ENCODE peak calls at places on chromosomes 1 and 21, in seven cellular contexts. T is activated CD8-positive, alpha-beta memory T cell treated with anti-CD3 and anti-CD28 coated beads, Interleukin-2, amount 10 ng/mL, durations not matched to agents 7 days and 5 days; O is ELR; R is lung; H is AG04450; G is prostate gland; E is adipocyte. Z is an unnamed sample.

GRCh38 chr1:155130272-155131006 is 2.8 kb downstream of the EFNA1 start:
- DNase-seq in R (no peak), E (no peak), G (no peak), H (no peak), T (no peak), O (no peak), Z (no peak)

GRCh38 chr1:223225481-223225880 is 82.4 kb upstream of the TLR5 start:
- DNase-seq in O (no peak), T (peak; percentile 27), H (no peak), G (no peak), R (no peak), E (no peak), Z (peak; percentile 28)

GRCh38 chr1:14945132-14946010 is 208.2 kb upstream of the TMEM51 start:
- DNase-seq in G (peak; percentile 55), T (no peak), E (peak; percentile 92), R (peak; percentile 48), H (peak; percentile 85), O (peak; percentile 62), Z (peak; percentile 75)

GRCh38 chr1:59431566-59432294 is 134.8 kb downstream of the FGGY start:
- DNase-seq in E (peak; percentile 27), R (no peak), H (no peak), G (no peak), T (no peak), O (peak; percentile 50), Z (no peak)

GRCh38 chr21:44299085-44299457 is 782 bp upstream of the PFKL start:
- DNase-seq in E (no peak), H (no peak), T (no peak), R (no peak), G (no peak), O (peak; percentile 17), Z (no peak)

GRCh38 chr1:97145321-97145956 is 423.9 kb downstream of the PTBP2 start:
- DNase-seq in H (no peak), O (peak; percentile 22), T (no peak), R (no peak), E (peak; percentile 91), G (peak; percentile 46), Z (no peak)

GRCh38 chr1:17654519-17654918 is 100.6 kb upstream of the ACTL8 start:
- DNase-seq in E (no peak), H (no peak), T (no peak), O (no peak), G (no peak), R (no peak), Z (no peak)

GRCh38 chr1:51073456-51073855 is 28.6 kb upstream of the C1orf185 start:
- DNase-seq in E (no peak), R (no peak), O (no peak), H (no peak), T (no peak), G (no peak), Z (no peak)

GRCh38 chr1:53737648-53738204 is 1.2 kb downstream of the GLIS1 start:
- DNase-seq in H (no peak), T (no peak), E (peak; percentile 28), G (no peak), R (no peak), O (no peak), Z (peak; percentile 64)

GRCh38 chr1:233904979-233905415 is 521 bp downstream of the SLC35F3 start:
- DNase-seq in G (no peak), H (no peak), R (no peak), E (peak; percentile 1), O (peak; percentile 16), T (no peak), Z (peak; percentile 72)

GRCh38 chr1:56507925-56508522 is 71.3 kb downstream of the PLPP3 start:
- DNase-seq in E (no peak), R (no peak), G (no peak), T (no peak), H (no peak), O (no peak), Z (no peak)

GRCh38 chr1:29684141-29684540 is 447.8 kb downstream of the PTPRU start:
- DNase-seq in R (peak; percentile 16), O (no peak), E (no peak), T (peak; percentile 7), G (no peak), H (no peak), Z (peak; percentile 35)

GRCh38 chr1:20962576-20963258 is 175.6 kb upstream of the HP1BP3 start:
- DNase-seq in O (no peak), T (no peak), E (peak; percentile 52), H (no peak), R (no peak), G (no peak), Z (no peak)

GRCh38 chr1:14517813-14518180 is 80.7 kb upstream of the KAZN start:
- DNase-seq in H (no peak), T (no peak), O (no peak), G (no peak), E (no peak), R (no peak), Z (no peak)

GRCh38 chr1:58755468-58755872 is 28.4 kb downstream of the JUN start:
- DNase-seq in T (peak; percentile 85), O (peak; percentile 100), H (peak; percentile 99), G (peak; percentile 52), R (peak; percentile 78), E (peak; percentile 92), Z (peak; percentile 94)

GRCh38 chr1:111769517-111770146 is 13.9 kb downstream of the DDX20 start:
- DNase-seq in G (peak; percentile 21), O (peak; percentile 80), T (peak; percentile 64), R (no peak), E (peak; percentile 94), H (peak; percentile 41), Z (no peak)

GRCh38 chr21:22200378-22201092 is 1202.3 kb downstream of the NCAM2 start:
- DNase-seq in O (no peak), R (no peak), H (no peak), T (no peak), E (no peak), G (no peak), Z (no peak)

GRCh38 chr1:62625415-62625814 is 28.1 kb downstream of the ANGPTL3 start:
- DNase-seq in O (peak; percentile 25), R (no peak), H (no peak), E (no peak), T (no peak), G (no peak), Z (no peak)

GRCh38 chr1:53470155-53470554 is 11.0 kb downstream of the DMRTB1 start:
- DNase-seq in E (peak; percentile 59), O (peak; percentile 29), G (no peak), R (peak; percentile 57), T (no peak), H (peak; percentile 27), Z (peak; percentile 96)

GRCh38 chr1:111030590-111030989 is 66.9 kb upstream of the LRIF1 start:
- DNase-seq in T (peak; percentile 73), R (peak; percentile 47), H (peak; percentile 18), O (peak; percentile 70), E (peak; percentile 70), G (peak; percentile 7), Z (peak; percentile 73)

GRCh38 chr1:68279846-68280245 is 47.5 kb upstream of the WLS start:
- DNase-seq in E (no peak), T (no peak), O (no peak), R (no peak), G (no peak), H (no peak), Z (peak; percentile 74)

GRCh38 chr1:153958961-153959260 is 499 bp upstream of the CRTC2 start:
- DNase-seq in R (no peak), E (no peak), T (no peak), O (no peak), H (no peak), G (no peak), Z (no peak)

GRCh38 chr1:54421101-54421504 is 14.9 kb upstream of the SSBP3 start:
- DNase-seq in R (no peak), G (no peak), H (no peak), O (peak; percentile 22), E (no peak), T (no peak), Z (peak; percentile 71)

GRCh38 chr1:9836632-9836960 is 12.8 kb upstream of the CLSTN1 start:
- DNase-seq in O (no peak), E (no peak), T (no peak), H (no peak), G (no peak), R (no peak), Z (no peak)

GRCh38 chr1:27521336-27522147 is 31.6 kb upstream of the WASF2 start:
- DNase-seq in H (no peak), T (peak; percentile 57), R (no peak), E (no peak), O (no peak), G (no peak), Z (peak; percentile 54)

GRCh38 chr1:230104395-230105244 is 37.6 kb downstream of the GALNT2 start:
- DNase-seq in E (peak; percentile 98), T (peak; percentile 85), H (peak; percentile 95), O (peak; percentile 100), R (peak; percentile 98), G (peak; percentile 97), Z (peak; percentile 96)

GRCh38 chr1:116850436-116850835 is 59.3 kb upstream of the PTGFRN start:
- DNase-seq in G (no peak), H (no peak), T (no peak), O (peak; percentile 62), E (no peak), R (no peak), Z (no peak)

Z was measured in islet precursor cell.